ENCODE peak calls at places on chromosomes 16 and 17, in five cellular contexts. L, U, X, R and Q are unnamed samples.

GRCh38 chr16:88289549-88290344 is 93.0 kb upstream of the ZNF469 start:
- ATAC-seq in L (peak; percentile 65), U (no peak), X (no peak), R (no peak), Q (no peak)

GRCh38 chr16:426115-426905 is 861 bp downstream of the RAB11FIP3 start:
- ATAC-seq in L (no peak), U (peak; percentile 10), X (peak; percentile 14), R (peak; percentile 8), Q (peak; percentile 5)

GRCh38 chr16:67043420-67043819 is 14.5 kb downstream of the CBFB start:
- ATAC-seq in L (no peak), U (no peak), X (no peak), R (no peak), Q (no peak)

GRCh38 chr17:32159586-32160438 is 17.5 kb downstream of the RHOT1 start:
- ATAC-seq in L (no peak), U (no peak), X (no peak), R (no peak), Q (no peak)

GRCh38 chr16:46783800-46784199 is 35.7 kb upstream of the MYLK3 start:
- ATAC-seq in L (no peak), U (no peak), X (no peak), R (peak; percentile 39), Q (no peak)

GRCh38 chr17:29633886-29634285 is 11.2 kb upstream of the CORO6 start:
- ATAC-seq in L (no peak), U (no peak), X (no peak), R (no peak), Q (no peak)

GRCh38 chr16:85688586-85689284 is at the start of gene GINS2:
- ATAC-seq in L (peak; percentile 100), U (peak; percentile 98), X (peak; percentile 98), R (peak; percentile 96), Q (peak; percentile 100)

GRCh38 chr16:83968483-83968865 is 430 bp downstream of the NECAB2 start:
- ATAC-seq in L (no peak), U (no peak), X (no peak), R (no peak), Q (peak; percentile 28)

GRCh38 chr17:54933921-54934320 is 33.3 kb downstream of the TOM1L1 start:
- ATAC-seq in L (no peak), U (no peak), X (no peak), R (no peak), Q (no peak)

GRCh38 chr17:67594115-67594878 is 123.4 kb upstream of the NOL11 start:
- ATAC-seq in L (no peak), U (no peak), X (peak; percentile 95), R (peak; percentile 88), Q (no peak)

GRCh38 chr17:78026381-78026780 is 67.9 kb downstream of the TNRC6C start:
- ATAC-seq in L (no peak), U (no peak), X (no peak), R (no peak), Q (no peak)

GRCh38 chr16:78324649-78325274 is 225.3 kb downstream of the WWOX start:
- ATAC-seq in L (no peak), U (no peak), X (no peak), R (no peak), Q (no peak)

GRCh38 chr16:87854907-87855683 is 14.2 kb downstream of the SLC7A5 start:
- ATAC-seq in L (no peak), U (peak; percentile 2), X (no peak), R (no peak), Q (no peak)

GRCh38 chr17:42247734-42248133 is 28.5 kb downstream of the STAT5B start:
- ATAC-seq in L (peak; percentile 8), U (no peak), X (no peak), R (no peak), Q (no peak)
- H3K27me3 ChIP-seq in L (no peaks in the 10 kb centered on the region), U (no peaks in the 10 kb centered on the region), X (no peaks in the 10 kb centered on the region), R (no peaks in the 10 kb centered on the region), Q (no peaks in the 10 kb centered on the region)

GRCh38 chr17:82948081-82948511 is 108.3 kb upstream of the ZNF750 start:
- ATAC-seq in L (no peak), U (no peak), X (peak; percentile 38), R (no peak), Q (no peak)

GRCh38 chr17:82944990-82945389 is 105.2 kb upstream of the ZNF750 start:
- ATAC-seq in L (no peak), U (no peak), X (no peak), R (no peak), Q (no peak)

GRCh38 chr17:82943751-82944150 is 103.9 kb upstream of the ZNF750 start:
- ATAC-seq in L (no peak), U (no peak), X (no peak), R (no peak), Q (no peak)

GRCh38 chr17:82947051-82947991 is 107.5 kb upstream of the ZNF750 start:
- ATAC-seq in L (no peak), U (no peak), X (peak; percentile 18), R (no peak), Q (no peak)

DNA sequence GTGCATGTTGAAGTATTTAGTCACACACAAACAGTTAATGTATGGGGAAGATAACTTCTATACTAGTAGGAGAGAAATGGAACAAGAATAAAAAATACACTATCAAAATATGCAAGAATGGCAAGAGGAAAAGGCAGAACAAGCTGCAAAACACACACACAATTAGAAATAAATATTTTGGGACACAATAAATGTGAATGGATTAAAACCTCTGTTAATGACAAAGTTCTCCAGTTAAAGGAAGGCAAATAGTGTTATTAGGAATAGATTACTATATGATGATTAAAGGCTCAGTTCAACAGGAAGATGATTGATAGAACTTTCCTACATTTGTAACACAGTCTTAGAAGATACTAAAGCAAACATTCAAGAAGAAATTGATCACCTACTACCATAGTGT is 106.3 kb upstream of the ZNF750 start:
- ATAC-seq in L (no peak), U (no peak), X (no peak), R (no peak), Q (no peak)
- H3K9me3 ChIP-seq in L (peaks cover 16% of the 10 kb centered on the region), U (peaks cover 23% of the 10 kb centered on the region), X (peaks cover 19% of the 10 kb centered on the region), R (peaks cover 24% of the 10 kb centered on the region), Q (no peaks in the 10 kb centered on the region)

GRCh38 chr16:2054543-2055245 is 6.9 kb downstream of the TSC2 start:
- ATAC-seq in L (no peak), U (no peak), X (no peak), R (no peak), Q (no peak)

GRCh38 chr16:2058901-2059300 is 11.1 kb downstream of the TSC2 start:
- ATAC-seq in L (no peak), U (no peak), X (no peak), R (no peak), Q (no peak)

GRCh38 chr16:2056077-2056476 is 8.3 kb downstream of the TSC2 start:
- ATAC-seq in L (peak; percentile 11), U (peak; percentile 41), X (peak; percentile 69), R (peak; percentile 19), Q (peak; percentile 29)

GRCh38 chr16:2057438-2057837 is 9.7 kb downstream of the TSC2 start:
- ATAC-seq in L (no peak), U (no peak), X (no peak), R (no peak), Q (no peak)

GRCh38 chr16:2056681-2057407 is 9.1 kb downstream of the TSC2 start:
- ATAC-seq in L (no peak), U (peak; percentile 81), X (peak; percentile 79), R (no peak), Q (peak; percentile 30)
- TF ChIP-seq EP300 in L (no peak), U (no peak), X (no peak), R (no peak), Q (no peak)

GRCh38 chr17:79835953-79836951 is 3.0 kb downstream of the CBX4 start:
- ATAC-seq in L (no peak), U (peak; percentile 59), X (no peak), R (no peak), Q (no peak)
- H3K27me3 ChIP-seq in L (peaks cover 17% of the 10 kb centered on the region), U (no peaks in the 10 kb centered on the region), X (no peaks in the 10 kb centered on the region), R (peaks cover 7% of the 10 kb centered on the region), Q (peaks cover 18% of the 10 kb centered on the region)